ENCODE peak calls at places on chromosomes 1 and 21, in six cellular contexts. J, P, I, Y, B and Q are unnamed samples.

GRCh38 chr1:31793086-31793485 is 22.7 kb downstream of the SPOCD1 start:
- DNase-seq in B (no peak), I (no peak), Y (peak), J (no peak), P (no peak), Q (peak)

GRCh38 chr1:23643668-23644554 is 47.7 kb upstream of the RPL11 start:
- DNase-seq in Y (no peak), J (no peak), I (no peak), P (no peak), B (no peak), Q (no peak)

GRCh38 chr1:168980180-168980579 is 126.3 kb upstream of the ATP1B1 start:
- DNase-seq in P (no peak), J (no peak), Y (no peak), I (no peak), B (no peak), Q (no peak)

GRCh38 chr1:21916447-21917240 is 20.5 kb downstream of the HSPG2 start:
- DNase-seq in B (no peak), P (no peak), J (no peak), I (no peak), Y (no peak), Q (no peak)

GRCh38 chr1:162275622-162276175 is 101.0 kb downstream of the SPATA46 start:
- DNase-seq in J (no peak), B (no peak), I (no peak), Y (no peak), P (no peak), Q (no peak)

GRCh38 chr1:93013311-93014091 is 52.2 kb upstream of the DIPK1A start:
- DNase-seq in Y (no peak), P (no peak), J (no peak), I (no peak), B (no peak), Q (no peak)

GRCh38 chr1:58859769-58860455 is 76.1 kb upstream of the JUN start:
- DNase-seq in Y (no peak), P (no peak), I (no peak), J (no peak), B (no peak), Q (no peak)

GRCh38 chr1:7493711-7494110 is 277.4 kb upstream of the VAMP3 start:
- DNase-seq in P (no peak), J (no peak), B (no peak), Y (no peak), I (no peak), Q (no peak)

GRCh38 chr1:239998312-239998649 is 93.4 kb upstream of the FMN2 start:
- DNase-seq in I (no peak), P (no peak), J (no peak), B (no peak), Y (no peak), Q (no peak)

GRCh38 chr1:86504895-86505625 is 36.3 kb downstream of the CLCA1 start:
- DNase-seq in Y (no peak), P (peak), B (no peak), J (no peak), I (no peak), Q (no peak)

GRCh38 chr1:109793089-109793485 is 29.4 kb upstream of the EPS8L3 start:
- DNase-seq in Y (no peak), J (no peak), B (no peak), I (no peak), P (no peak), Q (no peak)

GRCh38 chr21:28601708-28602107 is 391.0 kb downstream of the LTN1 start:
- DNase-seq in P (peak), I (peak), B (no peak), Y (no peak), J (no peak), Q (no peak)

GRCh38 chr1:154736840-154737239 is 128.9 kb upstream of the ADAR start:
- DNase-seq in B (peak), J (no peak), Y (no peak), I (peak), P (peak), Q (no peak)

GRCh38 chr1:12353981-12354380 is 124.2 kb downstream of the VPS13D start:
- DNase-seq in Y (no peak), I (no peak), B (no peak), J (no peak), P (no peak), Q (no peak)

GRCh38 chr1:109817881-109818280 is 54.2 kb upstream of the EPS8L3 start:
- DNase-seq in B (no peak), Y (no peak), P (no peak), I (no peak), J (no peak), Q (no peak)

GRCh38 chr1:226125097-226125630 is 61.4 kb downstream of the ACBD3 start:
- DNase-seq in I (peak), J (peak), P (no peak), Y (peak), B (peak), Q (peak)

GRCh38 chr21:36427502-36427901 is 42.3 kb downstream of the CHAF1B start:
- DNase-seq in B (no peak), I (no peak), Y (no peak), J (no peak), P (no peak), Q (no peak)

GRCh38 chr1:110673197-110673701 is 1.5 kb downstream of the KCNA3 start:
- DNase-seq in B (no peak), P (no peak), J (no peak), I (no peak), Y (no peak), Q (no peak)

GRCh38 chr1:226274138-226274537 is 34.8 kb downstream of the LIN9 start:
- DNase-seq in B (peak), J (no peak), Y (no peak), P (no peak), I (peak), Q (no peak)

GRCh38 chr1:48875736-48876135 is 99.0 kb upstream of the BEND5 start:
- DNase-seq in I (no peak), B (no peak), P (no peak), Y (no peak), J (no peak), Q (no peak)

GRCh38 chr1:48873944-48874343 is 97.3 kb upstream of the BEND5 start:
- DNase-seq in Y (peak), B (no peak), I (no peak), P (no peak), J (no peak), Q (no peak)

GRCh38 chr1:48869116-48869893 is 92.6 kb upstream of the BEND5 start:
- DNase-seq in Y (no peak), P (peak), B (no peak), J (no peak), I (no peak), Q (no peak)

GRCh38 chr1:48864913-48865312 is 88.2 kb upstream of the BEND5 start:
- DNase-seq in Y (no peak), P (no peak), B (no peak), I (no peak), J (no peak), Q (no peak)

GRCh38 chr1:48870596-48870995 is 93.9 kb upstream of the BEND5 start:
- DNase-seq in Y (no peak), B (no peak), I (no peak), J (no peak), P (no peak), Q (no peak)
- TF ChIP-seq CTCF in Y (peak), B (peak), I (peak), J (peak), P (peak), Q (no peak)

DNA sequence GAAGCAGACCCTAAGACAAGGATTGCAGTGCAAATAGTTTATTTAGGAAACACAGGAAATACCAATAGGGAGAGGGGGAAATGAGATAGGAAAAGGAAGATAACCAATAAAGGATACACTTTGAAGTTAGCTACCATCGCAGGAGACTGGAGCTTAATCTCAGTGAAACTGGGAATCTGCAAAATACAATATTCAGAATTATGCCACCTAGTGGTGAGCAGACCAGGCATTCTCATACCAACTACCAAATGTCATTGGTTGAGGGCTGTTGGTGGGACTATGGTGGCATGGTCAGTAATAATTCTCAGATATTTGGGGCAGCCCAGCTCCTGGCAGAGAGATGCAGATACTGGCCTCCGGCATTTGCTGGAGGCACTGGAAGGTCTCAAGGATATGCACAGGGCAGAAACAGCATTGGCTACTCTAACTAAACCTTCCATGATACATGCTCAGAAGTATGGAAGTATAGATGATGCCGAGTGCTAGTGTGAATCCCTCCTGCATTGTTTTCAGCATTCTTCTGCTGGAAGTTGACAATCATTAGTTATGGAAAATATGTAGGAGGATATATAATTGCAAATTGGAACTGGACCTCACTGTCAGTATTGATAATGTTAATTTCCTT is 11.8 kb upstream of the ZFP69B start:
- DNase-seq in J (no peak), B (peak), P (no peak), Y (peak), I (peak), Q (no peak)
- TF ChIP-seq CTCF in J (peak), B (peak), P (peak), Y (peak), I (peak), Q (peak)

GRCh38 chr1:214505134-214505533 is 46.3 kb downstream of the PTPN14 start:
- DNase-seq in J (no peak), B (no peak), Y (no peak), P (no peak), I (no peak), Q (no peak)
- TF ChIP-seq CTCF in J (no peak), B (no peak), Y (no peak), P (peak), I (no peak), Q (no peak)

GRCh38 chr1:167409183-167409582 is 109.1 kb downstream of the CD247 start:
- DNase-seq in P (no peak), Y (no peak), I (no peak), J (no peak), B (no peak), Q (no peak)
- TF ChIP-seq CTCF in P (no peak), Y (no peak), I (no peak), J (peak), B (peak), Q (no peak)

DNA sequence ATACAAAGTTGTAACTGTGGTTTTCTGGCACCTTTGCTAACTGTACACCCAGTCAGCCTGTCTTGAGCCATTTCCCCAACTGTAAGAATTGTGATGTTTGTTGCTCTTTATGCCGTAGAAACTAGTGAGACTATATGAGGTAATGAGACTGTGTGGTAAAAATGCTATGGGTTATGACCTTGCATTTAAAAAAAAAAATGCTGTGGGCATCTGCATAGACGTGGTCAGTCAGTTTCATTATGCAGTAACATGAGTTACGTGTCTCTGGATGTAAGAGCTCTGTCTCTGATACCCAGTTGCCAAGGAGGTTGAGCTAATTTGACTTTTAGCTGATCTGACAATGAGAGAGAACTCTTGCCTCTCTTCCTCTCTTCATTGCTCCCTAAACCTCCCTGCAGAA is 80.6 kb upstream of the LAMC2 start:
- DNase-seq in P (no peak), J (no peak), B (peak), Y (no peak), I (peak), Q (no peak)
- TF ChIP-seq CTCF in P (no peak), J (no peak), B (no peak), Y (no peak), I (no peak), Q (no peak)

GRCh38 chr1:3905266-3905952 is 5.3 kb upstream of the C1orf174 start:
- DNase-seq in J (no peak), B (no peak), I (no peak), Y (no peak), P (no peak), Q (no peak)

GRCh38 chr1:3905953-3906671 is 6.0 kb upstream of the C1orf174 start:
- DNase-seq in P (no peak), B (no peak), I (no peak), J (no peak), Y (no peak), Q (no peak)

GRCh38 chr1:3907621-3908165 is 7.6 kb upstream of the C1orf174 start:
- DNase-seq in B (no peak), J (no peak), P (no peak), Y (no peak), I (no peak), Q (no peak)

GRCh38 chr1:3906672-3907020 is 6.6 kb upstream of the C1orf174 start:
- DNase-seq in I (no peak), Y (no peak), J (no peak), P (no peak), B (no peak), Q (no peak)

GRCh38 chr1:3907031-3907534 is 7.0 kb upstream of the C1orf174 start:
- DNase-seq in Y (no peak), P (no peak), B (no peak), J (no peak), I (no peak), Q (no peak)
- TF ChIP-seq CTCF in Y (no peak), P (no peak), B (no peak), J (peak), I (no peak), Q (no peak)

GRCh38 chr1:6154525-6155319 is 25.4 kb downstream of the CHD5 start:
- DNase-seq in B (no peak), Y (no peak), P (no peak), J (no peak), I (no peak), Q (no peak)
- TF ChIP-seq CTCF in B (no peak), Y (no peak), P (no peak), J (no peak), I (no peak), Q (no peak)